ENCODE peak calls at places on chromosomes 4 and X, in eight cellular contexts. F, V, I, C, J, K, M and Q are unnamed samples.

GRCh38 chr4:11496313-11496956 is 67.7 kb upstream of the HS3ST1 start:
- DNase-seq in F (no peak), V (no peak), I (no peak), C (no peak), J (no peak), K (no peak), M (no peak), Q (no peak)

GRCh38 chrX:85994787-85995186 is 52.6 kb downstream of the CHM start:
- DNase-seq in F (no peak), V (no peak), I (no peak), C (no peak), J (no peak), K (no peak), M (peak; percentile 2), Q (no peak)

GRCh38 chr4:150106886-150107285 is 28.6 kb downstream of the DCLK2 start:
- DNase-seq in F (no peak), V (no peak), I (no peak), C (no peak), J (no peak), K (no peak), M (no peak), Q (no peak)

GRCh38 chr4:98522062-98522461 is 136.3 kb downstream of the TSPAN5 start:
- DNase-seq in F (no peak), V (no peak), I (no peak), C (no peak), J (no peak), K (no peak), M (peak; percentile 18), Q (no peak)

GRCh38 chr4:80090101-80090500 is 17.1 kb upstream of the ANTXR2 start:
- DNase-seq in F (no peak), V (no peak), I (no peak), C (no peak), J (no peak), K (no peak), M (no peak), Q (no peak)

GRCh38 chr4:129282293-129282692 is 186.3 kb downstream of the C4orf33 start:
- DNase-seq in F (no peak), V (no peak), I (no peak), C (no peak), J (no peak), K (no peak), M (no peak), Q (no peak)

GRCh38 chr4:132101526-132101925 is 1047.6 kb upstream of the PCDH10 start:
- DNase-seq in F (no peak), V (no peak), I (no peak), C (no peak), J (no peak), K (no peak), M (no peak), Q (no peak)

GRCh38 chr4:10240691-10241090 is 124.1 kb upstream of the WDR1 start:
- DNase-seq in F (no peak), V (no peak), I (no peak), C (no peak), J (no peak), K (peak; percentile 6), M (no peak), Q (no peak)

GRCh38 chr4:101621120-101621519 is 169.4 kb upstream of the BANK1 start:
- DNase-seq in F (no peak), V (no peak), I (no peak), C (no peak), J (no peak), K (no peak), M (peak; percentile 53), Q (no peak)

GRCh38 chrX:31333181-31333831 is 261.5 kb upstream of the FTHL17 start:
- DNase-seq in F (no peak), V (peak; percentile 38), I (no peak), C (no peak), J (no peak), K (no peak), M (peak; percentile 79), Q (no peak)

GRCh38 chrX:106751407-106751806 is 24.9 kb downstream of the RNF128 start:
- DNase-seq in F (no peak), V (no peak), I (no peak), C (no peak), J (no peak), K (no peak), M (no peak), Q (no peak)

GRCh38 chrX:106748377-106748776 is 21.9 kb downstream of the RNF128 start:
- DNase-seq in F (no peak), V (no peak), I (no peak), C (no peak), J (no peak), K (no peak), M (no peak), Q (no peak)

DNA sequence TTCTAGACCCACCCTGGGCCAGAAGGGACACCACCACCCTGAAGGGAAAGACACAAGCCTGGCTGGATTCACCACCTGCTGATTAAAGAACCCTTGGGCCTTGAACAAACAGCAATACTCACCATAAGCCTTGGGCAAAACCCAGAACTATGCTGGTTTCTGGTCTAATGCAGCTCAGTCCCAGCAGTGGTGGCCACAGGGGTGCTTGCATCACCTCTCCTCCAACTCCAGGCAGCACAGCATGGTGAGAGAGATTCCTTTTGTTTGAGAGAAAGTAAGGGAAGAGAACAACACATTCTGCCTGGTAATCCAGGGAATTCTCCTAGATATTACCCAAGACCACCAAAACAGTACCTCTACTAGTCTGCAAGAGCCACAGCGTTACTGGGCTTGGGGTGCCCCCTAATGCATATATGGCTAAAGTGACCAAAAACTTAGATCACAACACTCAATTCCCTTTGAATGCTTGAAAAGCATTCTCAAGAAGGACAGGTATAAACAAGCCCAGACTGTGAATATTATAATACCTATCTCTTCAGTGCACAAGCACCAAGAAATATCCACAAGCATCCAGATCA is 25.7 kb downstream of the RNF128 start:
- DNase-seq in F (no peak), V (no peak), I (no peak), C (no peak), J (no peak), K (no peak), M (peak; percentile 10), Q (no peak)
- TF ChIP-seq CTCF in F (no peak), V (no peak), I (peak; percentile 46), C (no peak), J (no peak), K (no peak), M (no peak), Q (no peak)

GRCh38 chr4:138186264-138186663 is 55.9 kb downstream of the SLC7A11 start:
- DNase-seq in F (no peak), V (no peak), I (no peak), C (no peak), J (no peak), K (no peak), M (no peak), Q (no peak)

GRCh38 chr4:138184881-138185280 is 57.3 kb downstream of the SLC7A11 start:
- DNase-seq in F (no peak), V (no peak), I (no peak), C (no peak), J (no peak), K (no peak), M (peak; percentile 45), Q (no peak)

GRCh38 chr4:138181288-138181687 is 60.9 kb downstream of the SLC7A11 start:
- DNase-seq in F (no peak), V (peak; percentile 65), I (no peak), C (no peak), J (no peak), K (no peak), M (peak; percentile 73), Q (no peak)

GRCh38 chr4:138178566-138178965 is 63.6 kb downstream of the SLC7A11 start:
- DNase-seq in F (no peak), V (no peak), I (no peak), C (no peak), J (no peak), K (no peak), M (peak; percentile 43), Q (no peak)

DNA sequence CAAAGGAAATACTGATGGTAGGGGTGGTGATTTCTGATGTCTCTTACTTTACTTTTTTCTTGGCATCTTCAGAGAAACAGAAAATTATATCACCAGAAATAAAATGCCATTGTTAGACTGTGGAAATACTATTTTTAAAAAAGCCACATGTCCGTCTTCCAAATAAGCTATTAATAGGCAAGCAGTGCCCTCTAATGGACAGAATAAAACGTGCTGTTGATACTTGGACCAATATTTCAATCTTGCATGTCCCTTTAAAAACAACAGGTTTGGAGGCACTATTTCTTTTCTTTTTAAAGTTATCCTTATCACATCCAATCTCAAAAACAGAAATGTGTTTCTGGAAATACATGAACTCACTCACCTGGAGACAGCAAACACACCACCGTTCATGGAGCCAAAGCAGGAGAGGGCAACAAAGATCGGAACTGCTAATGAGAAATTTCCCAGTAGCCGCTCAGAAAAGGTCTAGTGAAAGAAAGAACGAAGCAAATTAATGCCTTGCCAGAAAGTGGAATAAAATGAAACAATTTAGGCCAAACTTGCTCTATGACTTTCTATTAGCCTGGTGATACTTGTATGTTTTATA is 59.2 kb downstream of the SLC7A11 start:
- DNase-seq in F (no peak), V (peak; percentile 71), I (peak; percentile 56), C (no peak), J (no peak), K (no peak), M (peak; percentile 83), Q (peak; percentile 63)
- H3K4me1 ChIP-seq in F (no peaks in the 10 kb centered on the region), V (peaks cover 20% of the 10 kb centered on the region), I (no peaks in the 10 kb centered on the region), C (no peaks in the 10 kb centered on the region), J (no peaks in the 10 kb centered on the region), K (no peaks in the 10 kb centered on the region), M (peaks cover 32% of the 10 kb centered on the region), Q (no peaks in the 10 kb centered on the region)

DNA sequence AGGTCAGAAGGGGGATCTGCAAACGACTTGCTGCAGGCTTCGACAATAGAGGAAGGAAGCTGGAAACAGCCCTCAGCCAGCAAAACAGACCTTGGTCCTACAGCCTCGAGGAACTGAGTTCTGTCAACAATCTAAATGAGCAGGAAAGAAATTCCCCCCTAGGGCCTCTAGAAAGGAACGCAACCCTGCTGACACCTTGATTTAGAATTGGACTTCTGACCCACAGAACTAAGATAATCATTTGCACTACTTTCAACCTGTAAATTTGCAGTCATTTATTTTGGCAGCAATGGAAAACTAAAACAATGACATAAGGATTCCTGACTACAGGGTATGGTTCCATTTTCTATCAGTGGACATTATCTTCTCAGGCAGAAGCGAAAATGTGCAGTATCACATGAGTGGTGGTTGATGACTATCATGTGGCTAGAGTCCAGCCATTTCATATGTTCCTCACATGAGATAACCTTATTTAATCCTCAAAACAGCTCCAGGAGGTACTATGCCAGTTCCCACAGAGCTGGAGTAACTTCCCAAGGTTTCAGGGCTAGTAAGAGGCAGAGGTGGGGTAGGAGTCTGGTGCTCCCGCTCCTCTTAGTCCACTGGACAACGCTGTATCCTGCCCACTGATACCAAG is 61.6 kb downstream of the SAT1 start:
- DNase-seq in F (no peak), V (peak; percentile 81), I (peak; percentile 65), C (no peak), J (no peak), K (peak; percentile 60), M (peak; percentile 29), Q (no peak)
- H3K27ac ChIP-seq in F (peak overlapping the region; percentile 31), V (peak overlapping the region; percentile 94), I (peak overlapping the region; percentile 93), C (peak overlapping the region; percentile 57), J (peak overlapping the region; percentile 63), K (peak overlapping the region; percentile 77), M (peak overlapping the region; percentile 87), Q (no peak overlapping the region)

DNA sequence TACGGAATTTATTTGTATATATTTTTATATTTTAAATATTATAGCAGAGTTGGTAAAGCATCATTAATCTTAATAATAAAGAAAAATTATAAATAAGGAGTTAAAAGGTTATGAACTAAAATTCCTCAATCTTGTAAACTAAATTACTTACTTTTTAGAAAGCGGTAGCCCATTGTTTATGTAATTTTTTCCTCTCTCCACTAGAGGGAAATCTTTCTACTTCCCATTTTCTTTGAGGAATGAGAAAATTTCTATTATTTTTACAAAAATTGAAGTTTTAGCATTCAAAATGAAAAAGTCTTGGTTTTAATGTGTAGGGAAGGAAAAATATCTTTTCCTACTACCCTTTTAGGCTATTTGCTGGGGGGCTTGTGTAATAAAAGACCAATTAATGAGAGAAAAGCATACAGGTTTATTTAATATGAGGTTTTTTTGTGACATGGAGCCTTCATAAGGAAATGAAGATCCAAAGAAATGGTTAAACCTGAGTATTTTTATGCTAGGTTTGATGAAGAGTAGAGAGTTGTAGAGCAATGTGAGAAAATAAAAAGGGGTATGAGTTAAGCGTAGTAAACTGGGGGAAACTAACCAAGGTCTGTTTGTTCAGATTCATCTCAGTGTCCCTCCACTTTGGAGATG is 68.7 kb upstream of the ADAD1 start:
- DNase-seq in F (no peak), V (no peak), I (peak; percentile 11), C (no peak), J (no peak), K (no peak), M (peak; percentile 22), Q (no peak)
- TF ChIP-seq CTCF in F (no peak), V (peak; percentile 67), I (no peak), C (peak; percentile 10), J (peak; percentile 16), K (peak; percentile 26), M (peak; percentile 56), Q (peak; percentile 41)